ENCODE peak calls at places on chromosomes 13 and 19, in five cellular contexts. F is pancreas, B is ovary, Z is AG04450, V is body of pancreas. K is an unnamed sample.

GRCh38 chr13:29994911-29995601 is 144.6 kb upstream of the UBL3 start:
- DNase-seq in F (no peak), B (no peak), Z (no peak), V (no peak), K (peak; percentile 56)

GRCh38 chr13:98915563-98916348 is 62.1 kb downstream of the DOCK9 start:
- DNase-seq in F (no peak), B (no peak), Z (no peak), V (no peak), K (no peak)

GRCh38 chr19:43548706-43549105 is 15.7 kb downstream of the ZNF575 start:
- DNase-seq in F (no peak), B (no peak), Z (no peak), V (no peak), K (no peak)

GRCh38 chr13:95352486-95352885 is 51.2 kb upstream of the ABCC4 start:
- DNase-seq in F (no peak), B (no peak), Z (no peak), V (no peak), K (no peak)

GRCh38 chr19:45497791-45498190 is 452 bp upstream of the PPM1N start:
- DNase-seq in F (no peak), B (no peak), Z (no peak), V (no peak), K (no peak)

GRCh38 chr19:7916137-7916907 is 1.7 kb downstream of the TGFBR3L start:
- DNase-seq in F (peak; percentile 73), B (peak; percentile 46), Z (no peak), V (peak; percentile 38), K (no peak)

GRCh38 chr13:103805771-103806170 is 739.6 kb upstream of the SLC10A2 start:
- DNase-seq in F (no peak), B (no peak), Z (no peak), V (no peak), K (no peak)

GRCh38 chr19:16402076-16402475 is 69.7 kb downstream of the EPS15L1 start:
- DNase-seq in F (no peak), B (no peak), Z (no peak), V (no peak), K (no peak)

GRCh38 chr13:114339779-114340534 is 25.7 kb downstream of the CHAMP1 start:
- DNase-seq in F (peak; percentile 60), B (no peak), Z (no peak), V (peak; percentile 54), K (no peak)
- TF ChIP-seq CTCF in F (peak; percentile 46), B (peak; percentile 25), Z (peak; percentile 80), V (peak; percentile 58), K (peak; percentile 55)

GRCh38 chr13:111251646-111252448 is 68.6 kb upstream of the TEX29 start:
- DNase-seq in F (no peak), B (no peak), Z (no peak), V (no peak), K (no peak)
- H3K27ac ChIP-seq in F (no peak overlapping the region), B (no peak overlapping the region), Z (no peak overlapping the region), V (no peak overlapping the region), K (no peak overlapping the region)

GRCh38 chr19:53907193-53907581 is 1.9 kb upstream of the CACNG7 start:
- DNase-seq in F (no peak), B (no peak), Z (no peak), V (no peak), K (no peak)
- TF ChIP-seq CTCF in F (no peak), B (no peak), Z (no peak), V (no peak), K (no peak)

GRCh38 chr13:48009298-48009697 is 8.2 kb upstream of the SUCLA2 start:
- DNase-seq in F (no peak), B (no peak), Z (peak; percentile 13), V (no peak), K (no peak)
- H3K27ac ChIP-seq in F (no peak overlapping the region), B (no peak overlapping the region), Z (no peak overlapping the region), V (no peak overlapping the region), K (no peak overlapping the region)

K was measured in tibial artery.